ENCODE peak calls at places on chromosome X, in seven cellular contexts. One of them, this sample, is unnamed.

GRCh38 chrX:121975666-121976065 is 928.3 kb downstream of the GLUD2 start:
- DNase-seq in WERI-Rb-1: no peak
- DNase-seq in left lung: no peak
- DNase-seq in stomach: no peak
- DNase-seq in kidney: no peak
- DNase-seq in fibroblast of lung: no peak
- DNase-seq in cardiac muscle cell: no peak
- DNase-seq in this sample: no peak

GRCh38 chrX:77597090-77597489 is 149.9 kb downstream of the FGF16 start:
- DNase-seq in fibroblast of lung: peak; percentile 52
- DNase-seq in left lung: no peak
- DNase-seq in cardiac muscle cell: peak; percentile 47
- DNase-seq in WERI-Rb-1: no peak
- DNase-seq in stomach: no peak
- DNase-seq in kidney: no peak
- DNase-seq in this sample: no peak

GRCh38 chrX:24498181-24498580 is 33.1 kb downstream of the PDK3 start:
- DNase-seq in kidney: no peak
- DNase-seq in WERI-Rb-1: peak; percentile 23
- DNase-seq in stomach: no peak
- DNase-seq in fibroblast of lung: peak; percentile 1
- DNase-seq in cardiac muscle cell: peak; percentile 30
- DNase-seq in left lung: no peak
- DNase-seq in this sample: no peak

GRCh38 chrX:134171661-134172587 is 65.1 kb upstream of the CCDC160 start:
- DNase-seq in WERI-Rb-1: no peak
- DNase-seq in kidney: peak; percentile 74
- DNase-seq in cardiac muscle cell: peak; percentile 22
- DNase-seq in stomach: peak; percentile 34
- DNase-seq in left lung: peak; percentile 65
- DNase-seq in fibroblast of lung: peak; percentile 20
- DNase-seq in this sample: no peak

GRCh38 chrX:137363559-137363958 is 202.4 kb upstream of the ZIC3 start:
- DNase-seq in stomach: no peak
- DNase-seq in cardiac muscle cell: no peak
- DNase-seq in fibroblast of lung: no peak
- DNase-seq in left lung: no peak
- DNase-seq in WERI-Rb-1: no peak
- DNase-seq in kidney: no peak
- DNase-seq in this sample: no peak

GRCh38 chrX:56733459-56734046 is 4.5 kb downstream of the NBDY start:
- DNase-seq in WERI-Rb-1: peak; percentile 48
- DNase-seq in kidney: no peak
- DNase-seq in stomach: peak; percentile 68
- DNase-seq in fibroblast of lung: peak; percentile 51
- DNase-seq in left lung: no peak
- DNase-seq in cardiac muscle cell: peak; percentile 51
- DNase-seq in this sample: no peak

GRCh38 chrX:40097492-40098263 is at the start of gene BCOR:
- DNase-seq in left lung: peak; percentile 88
- DNase-seq in stomach: peak; percentile 77
- DNase-seq in kidney: peak; percentile 93
- DNase-seq in WERI-Rb-1: peak; percentile 81
- DNase-seq in fibroblast of lung: peak; percentile 54
- DNase-seq in cardiac muscle cell: peak; percentile 72
- DNase-seq in this sample: no peak

GRCh38 chrX:25206761-25207160 is 191.0 kb upstream of the ARX start:
- DNase-seq in kidney: no peak
- DNase-seq in fibroblast of lung: no peak
- DNase-seq in left lung: no peak
- DNase-seq in WERI-Rb-1: no peak
- DNase-seq in stomach: no peak
- DNase-seq in cardiac muscle cell: no peak
- DNase-seq in this sample: no peak

GRCh38 chrX:40174594-40175415 is 77.0 kb upstream of the BCOR start:
- DNase-seq in kidney: peak; percentile 84
- DNase-seq in stomach: peak; percentile 51
- DNase-seq in cardiac muscle cell: peak; percentile 75
- DNase-seq in left lung: peak; percentile 80
- DNase-seq in WERI-Rb-1: peak; percentile 61
- DNase-seq in fibroblast of lung: peak; percentile 55
- DNase-seq in this sample: no peak

GRCh38 chrX:68059469-68059868 is 373.8 kb downstream of the OPHN1 start:
- DNase-seq in WERI-Rb-1: no peak
- DNase-seq in kidney: no peak
- DNase-seq in cardiac muscle cell: no peak
- DNase-seq in left lung: no peak
- DNase-seq in stomach: no peak
- DNase-seq in fibroblast of lung: no peak
- DNase-seq in this sample: no peak

GRCh38 chrX:41824551-41824950 is 98.8 kb downstream of the CASK start:
- DNase-seq in fibroblast of lung: peak; percentile 35
- DNase-seq in stomach: no peak
- DNase-seq in cardiac muscle cell: peak; percentile 30
- DNase-seq in left lung: no peak
- DNase-seq in kidney: no peak
- DNase-seq in WERI-Rb-1: no peak
- DNase-seq in this sample: no peak

GRCh38 chrX:49171752-49172279 is at the start of gene PLP2:
- DNase-seq in cardiac muscle cell: peak; percentile 35
- DNase-seq in kidney: peak; percentile 86
- DNase-seq in stomach: peak; percentile 58
- DNase-seq in left lung: peak; percentile 89
- DNase-seq in WERI-Rb-1: peak; percentile 50
- DNase-seq in fibroblast of lung: peak; percentile 39
- DNase-seq in this sample: no peak

GRCh38 chrX:10507181-10507580 is 113.2 kb downstream of the MID1 start:
- DNase-seq in WERI-Rb-1: no peak
- DNase-seq in stomach: no peak
- DNase-seq in cardiac muscle cell: peak; percentile 79
- DNase-seq in kidney: no peak
- DNase-seq in fibroblast of lung: no peak
- DNase-seq in left lung: no peak
- DNase-seq in this sample: no peak

GRCh38 chrX:151902813-151903591 is 9.7 kb upstream of the MAGEA4 start:
- DNase-seq in stomach: no peak
- DNase-seq in fibroblast of lung: peak; percentile 71
- DNase-seq in WERI-Rb-1: peak; percentile 65
- DNase-seq in kidney: no peak
- DNase-seq in cardiac muscle cell: peak; percentile 83
- DNase-seq in left lung: no peak
- DNase-seq in this sample: peak; percentile 59

GRCh38 chrX:139739138-139739537 is 31.2 kb upstream of the MCF2 start:
- DNase-seq in WERI-Rb-1: no peak
- DNase-seq in fibroblast of lung: peak; percentile 41
- DNase-seq in cardiac muscle cell: peak; percentile 1
- DNase-seq in kidney: no peak
- DNase-seq in left lung: no peak
- DNase-seq in stomach: no peak
- DNase-seq in this sample: peak; percentile 8

GRCh38 chrX:80181079-80181478 is 166.5 kb downstream of the TBX22 start:
- DNase-seq in fibroblast of lung: no peak
- DNase-seq in cardiac muscle cell: no peak
- DNase-seq in kidney: no peak
- DNase-seq in WERI-Rb-1: no peak
- DNase-seq in left lung: no peak
- DNase-seq in stomach: no peak
- DNase-seq in this sample: no peak

GRCh38 chrX:48711929-48712505 is 15.5 kb downstream of the SUV39H1 start:
- DNase-seq in stomach: no peak
- DNase-seq in left lung: no peak
- DNase-seq in fibroblast of lung: no peak
- DNase-seq in kidney: no peak
- DNase-seq in cardiac muscle cell: no peak
- DNase-seq in WERI-Rb-1: no peak
- DNase-seq in this sample: no peak

GRCh38 chrX:19704117-19704516 is 183.3 kb downstream of the SH3KBP1 start:
- DNase-seq in cardiac muscle cell: no peak
- DNase-seq in left lung: no peak
- DNase-seq in stomach: no peak
- DNase-seq in kidney: no peak
- DNase-seq in fibroblast of lung: no peak
- DNase-seq in WERI-Rb-1: no peak
- DNase-seq in this sample: no peak

GRCh38 chrX:47201545-47201944 is 7.9 kb downstream of the UBA1 start:
- DNase-seq in kidney: no peak
- DNase-seq in stomach: no peak
- DNase-seq in left lung: no peak
- DNase-seq in WERI-Rb-1: no peak
- DNase-seq in fibroblast of lung: no peak
- DNase-seq in cardiac muscle cell: no peak
- DNase-seq in this sample: no peak

GRCh38 chrX:111467896-111468295 is 43.5 kb upstream of the SERTM2 start:
- DNase-seq in kidney: peak; percentile 40
- DNase-seq in fibroblast of lung: no peak
- DNase-seq in WERI-Rb-1: no peak
- DNase-seq in cardiac muscle cell: no peak
- DNase-seq in left lung: no peak
- DNase-seq in stomach: no peak
- DNase-seq in this sample: no peak

GRCh38 chrX:109733658-109734022 is 583 bp upstream of the ACSL4 start:
- DNase-seq in stomach: no peak
- DNase-seq in left lung: no peak
- DNase-seq in WERI-Rb-1: no peak
- DNase-seq in kidney: no peak
- DNase-seq in fibroblast of lung: peak; percentile 24
- DNase-seq in cardiac muscle cell: peak; percentile 32
- DNase-seq in this sample: no peak

GRCh38 chrX:41067721-41068120 is 17.5 kb upstream of the USP9X start:
- DNase-seq in left lung: no peak
- DNase-seq in stomach: peak; percentile 40
- DNase-seq in fibroblast of lung: no peak
- DNase-seq in cardiac muscle cell: no peak
- DNase-seq in kidney: no peak
- DNase-seq in WERI-Rb-1: no peak
- DNase-seq in this sample: no peak

GRCh38 chrX:28347526-28347925 is 239.7 kb upstream of the IL1RAPL1 start:
- DNase-seq in left lung: no peak
- DNase-seq in cardiac muscle cell: no peak
- DNase-seq in WERI-Rb-1: no peak
- DNase-seq in kidney: no peak
- DNase-seq in fibroblast of lung: no peak
- DNase-seq in stomach: no peak
- DNase-seq in this sample: no peak

GRCh38 chrX:38930474-38930873 is 129.2 kb downstream of the MID1IP1 start:
- DNase-seq in cardiac muscle cell: no peak
- DNase-seq in WERI-Rb-1: no peak
- DNase-seq in stomach: no peak
- DNase-seq in left lung: no peak
- DNase-seq in fibroblast of lung: no peak
- DNase-seq in kidney: no peak
- DNase-seq in this sample: no peak

DNA sequence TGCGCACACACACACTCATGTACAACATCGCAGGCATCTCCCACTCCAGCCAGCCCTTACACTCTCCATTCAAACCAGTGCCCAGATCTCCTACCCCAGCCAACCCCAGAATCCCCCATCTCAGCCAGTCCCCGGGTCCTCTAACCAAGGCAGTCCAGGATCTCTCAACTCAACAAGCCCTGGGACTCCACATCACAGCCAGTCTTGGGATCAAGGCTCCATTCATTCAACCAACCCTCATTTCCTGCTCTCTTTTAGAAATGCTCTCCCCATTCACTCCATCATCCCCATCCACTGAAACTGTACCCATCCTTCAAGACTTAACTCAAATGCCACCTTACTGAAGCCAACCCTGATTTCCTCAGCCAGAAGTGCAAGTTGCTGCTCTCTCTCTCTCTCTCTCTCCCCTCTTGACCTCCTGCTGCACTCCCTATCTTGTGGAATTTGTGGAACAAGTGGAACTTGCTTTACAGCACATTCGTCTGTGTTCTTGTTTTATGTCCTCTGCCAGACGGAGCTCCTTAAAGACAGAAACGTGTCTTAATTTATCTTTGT is 40.6 kb upstream of the IQSEC2 start:
- DNase-seq in fibroblast of lung: no peak
- DNase-seq in cardiac muscle cell: no peak
- DNase-seq in stomach: no peak
- DNase-seq in kidney: no peak
- DNase-seq in WERI-Rb-1: no peak
- DNase-seq in left lung: no peak
- DNase-seq in this sample: no peak
- H3K4me3 ChIP-seq in fibroblast of lung: no peak overlapping the region
- H3K4me3 ChIP-seq in cardiac muscle cell: no peak overlapping the region
- H3K4me3 ChIP-seq in stomach: no peak overlapping the region
- H3K4me3 ChIP-seq in kidney: no peak overlapping the region
- H3K4me3 ChIP-seq in WERI-Rb-1: no peak overlapping the region
- H3K4me3 ChIP-seq in left lung: no peak overlapping the region
- H3K4me3 ChIP-seq in this sample: no peak overlapping the region

DNA sequence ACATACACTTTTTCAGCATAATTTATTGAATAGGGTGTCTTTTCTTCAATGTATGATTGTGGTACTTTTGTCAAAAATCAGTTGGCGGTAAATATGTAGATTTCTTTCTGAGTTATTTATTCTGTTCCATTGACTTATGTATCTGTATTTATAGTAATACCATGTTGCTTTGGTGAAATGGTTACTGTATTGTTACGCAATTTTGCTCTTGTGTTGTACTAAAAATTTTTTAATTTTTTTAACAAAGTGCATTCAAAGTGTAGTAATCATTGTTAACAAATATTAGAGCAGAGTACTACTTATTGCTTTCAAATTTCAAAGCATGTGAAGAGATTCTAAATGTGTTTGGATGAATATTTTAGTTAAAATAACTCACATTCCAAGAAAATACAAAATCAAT is 915.4 kb downstream of the PCDH19 start:
- DNase-seq in WERI-Rb-1: no peak
- DNase-seq in fibroblast of lung: no peak
- DNase-seq in kidney: no peak
- DNase-seq in left lung: no peak
- DNase-seq in cardiac muscle cell: no peak
- DNase-seq in stomach: no peak
- DNase-seq in this sample: no peak
- TF ChIP-seq CTCF in WERI-Rb-1: no peak
- TF ChIP-seq CTCF in fibroblast of lung: no peak
- TF ChIP-seq CTCF in kidney: no peak
- TF ChIP-seq CTCF in left lung: no peak
- TF ChIP-seq CTCF in cardiac muscle cell: no peak
- TF ChIP-seq CTCF in stomach: no peak
- TF ChIP-seq CTCF in this sample: no peak

GRCh38 chrX:30821116-30821515 is 67.9 kb downstream of the TAB3 start:
- DNase-seq in left lung: no peak
- DNase-seq in stomach: no peak
- DNase-seq in WERI-Rb-1: no peak
- DNase-seq in kidney: no peak
- DNase-seq in fibroblast of lung: no peak
- DNase-seq in cardiac muscle cell: no peak
- DNase-seq in this sample: no peak
- H3K4me3 ChIP-seq in left lung: no peak overlapping the region
- H3K4me3 ChIP-seq in stomach: no peak overlapping the region
- H3K4me3 ChIP-seq in WERI-Rb-1: no peak overlapping the region
- H3K4me3 ChIP-seq in kidney: no peak overlapping the region
- H3K4me3 ChIP-seq in fibroblast of lung: no peak overlapping the region
- H3K4me3 ChIP-seq in cardiac muscle cell: no peak overlapping the region
- H3K4me3 ChIP-seq in this sample: no peak overlapping the region

DNA sequence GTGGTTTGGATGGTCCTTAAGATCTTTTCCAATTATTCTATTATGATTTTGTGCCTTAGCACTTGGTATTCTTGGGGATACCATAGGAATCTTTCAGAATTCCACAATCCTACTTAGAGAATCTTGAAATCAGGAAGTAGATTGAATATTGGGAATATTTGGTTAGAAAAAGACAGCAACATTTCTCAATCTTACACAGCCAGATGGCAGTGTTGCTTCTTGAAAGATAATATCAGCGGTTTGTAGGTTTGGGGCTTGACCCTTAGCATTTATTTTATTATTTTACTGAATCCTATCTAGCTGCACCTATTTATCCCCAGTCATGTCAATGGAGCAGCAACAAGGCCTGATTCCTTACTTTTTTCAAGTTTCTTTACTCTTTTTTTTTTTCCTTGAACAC is 28.6 kb downstream of the MAGEB1 start:
- DNase-seq in cardiac muscle cell: peak; percentile 38
- DNase-seq in left lung: no peak
- DNase-seq in fibroblast of lung: peak; percentile 53
- DNase-seq in stomach: no peak
- DNase-seq in kidney: no peak
- DNase-seq in WERI-Rb-1: no peak
- DNase-seq in this sample: no peak
- TF ChIP-seq CTCF in cardiac muscle cell: peak; percentile 25
- TF ChIP-seq CTCF in left lung: no peak
- TF ChIP-seq CTCF in fibroblast of lung: peak; percentile 27
- TF ChIP-seq CTCF in stomach: peak; percentile 17
- TF ChIP-seq CTCF in kidney: no peak
- TF ChIP-seq CTCF in WERI-Rb-1: no peak
- TF ChIP-seq CTCF in this sample: peak; percentile 21